ENCODE peak calls at places on chromosomes 16 and 17, in four cellular contexts. One of them, this sample, is unnamed.

GRCh38 chr17:44557653-44558285 is 485 bp downstream of the FZD2 start:
- DNase-seq in stomach: peak; percentile 36
- DNase-seq in tibial nerve: no peak
- DNase-seq in ovary: peak; percentile 31
- DNase-seq in this sample: peak; percentile 33

GRCh38 chr17:10557422-10557821 is 8.0 kb upstream of the MYH2 start:
- DNase-seq in stomach: no peak
- DNase-seq in tibial nerve: no peak
- DNase-seq in ovary: no peak
- DNase-seq in this sample: no peak

GRCh38 chr16:73873643-73874042 is 423.0 kb upstream of the PSMD7 start:
- DNase-seq in stomach: no peak
- DNase-seq in tibial nerve: no peak
- DNase-seq in ovary: no peak
- DNase-seq in this sample: no peak

GRCh38 chr17:15957206-15957605 is 12.3 kb downstream of the ADORA2B start:
- DNase-seq in stomach: no peak
- DNase-seq in tibial nerve: no peak
- DNase-seq in ovary: no peak
- DNase-seq in this sample: no peak

GRCh38 chr17:12180644-12181261 is 160.1 kb downstream of the MAP2K4 start:
- DNase-seq in ovary: peak; percentile 25
- DNase-seq in tibial nerve: peak; percentile 40
- DNase-seq in stomach: no peak
- DNase-seq in this sample: peak; percentile 11

GRCh38 chr17:37650419-37651003 is 7.3 kb upstream of the DDX52 start:
- DNase-seq in tibial nerve: no peak
- DNase-seq in ovary: no peak
- DNase-seq in stomach: no peak
- DNase-seq in this sample: peak; percentile 41

GRCh38 chr17:50817838-50818237 is 17.5 kb upstream of the WFIKKN2 start:
- DNase-seq in tibial nerve: no peak
- DNase-seq in ovary: no peak
- DNase-seq in stomach: no peak
- DNase-seq in this sample: no peak

GRCh38 chr16:65828296-65828695 is 538.2 kb upstream of the CDH5 start:
- DNase-seq in ovary: no peak
- DNase-seq in tibial nerve: no peak
- DNase-seq in stomach: no peak
- DNase-seq in this sample: no peak

GRCh38 chr17:56739376-56739775 is 94.3 kb downstream of the C17orf67 start:
- DNase-seq in ovary: no peak
- DNase-seq in tibial nerve: no peak
- DNase-seq in stomach: no peak
- DNase-seq in this sample: no peak

GRCh38 chr17:77451271-77451893 is 310.6 kb downstream of the SEC14L1 start:
- DNase-seq in stomach: peak; percentile 81
- DNase-seq in ovary: peak; percentile 83
- DNase-seq in tibial nerve: peak; percentile 68
- DNase-seq in this sample: peak; percentile 83

GRCh38 chr16:25859645-25860044 is 167.9 kb downstream of the HS3ST4 start:
- DNase-seq in tibial nerve: no peak
- DNase-seq in ovary: no peak
- DNase-seq in stomach: no peak
- DNase-seq in this sample: no peak

GRCh38 chr17:14203392-14203791 is 33.3 kb downstream of the CDRT15 start:
- DNase-seq in ovary: no peak
- DNase-seq in stomach: no peak
- DNase-seq in tibial nerve: no peak
- DNase-seq in this sample: no peak

GRCh38 chr17:68704897-68705296 is 103.7 kb upstream of the FAM20A start:
- DNase-seq in stomach: no peak
- DNase-seq in ovary: no peak
- DNase-seq in tibial nerve: no peak
- DNase-seq in this sample: no peak

GRCh38 chr16:5330058-5330457 is 232.5 kb upstream of the EEF2KMT start:
- DNase-seq in stomach: no peak
- DNase-seq in tibial nerve: no peak
- DNase-seq in ovary: no peak
- DNase-seq in this sample: no peak

GRCh38 chr16:85690469-85691064 is 1.8 kb upstream of the GINS2 start:
- DNase-seq in tibial nerve: no peak
- DNase-seq in ovary: no peak
- DNase-seq in stomach: no peak
- DNase-seq in this sample: no peak

GRCh38 chr17:38742431-38743308 is 5.5 kb downstream of the PCGF2 start:
- DNase-seq in tibial nerve: peak; percentile 96
- DNase-seq in ovary: peak; percentile 63
- DNase-seq in stomach: no peak
- DNase-seq in this sample: peak; percentile 68

GRCh38 chr17:45302649-45303173 is 14.1 kb downstream of the MAP3K14 start:
- DNase-seq in ovary: peak; percentile 56
- DNase-seq in stomach: no peak
- DNase-seq in tibial nerve: peak; percentile 39
- DNase-seq in this sample: peak; percentile 60

GRCh38 chr16:9969580-9969979 is 212.6 kb downstream of the GRIN2A start:
- DNase-seq in tibial nerve: no peak
- DNase-seq in stomach: no peak
- DNase-seq in ovary: no peak
- DNase-seq in this sample: no peak

GRCh38 chr16:630024-630814 is 566 bp upstream of the WFIKKN1 start:
- DNase-seq in stomach: no peak
- DNase-seq in ovary: peak; percentile 26
- DNase-seq in tibial nerve: no peak
- DNase-seq in this sample: no peak

GRCh38 chr17:142102-142661 is 4.8 kb downstream of the SCGB1C2 start:
- DNase-seq in stomach: peak; percentile 25
- DNase-seq in ovary: peak; percentile 9
- DNase-seq in tibial nerve: peak; percentile 3
- DNase-seq in this sample: no peak

GRCh38 chr16:84091460-84091859 is 25.3 kb downstream of the MBTPS1 start:
- DNase-seq in ovary: no peak
- DNase-seq in tibial nerve: no peak
- DNase-seq in stomach: no peak
- DNase-seq in this sample: no peak

GRCh38 chr16:84254080-84254479 is 14.3 kb upstream of the KCNG4 start:
- DNase-seq in tibial nerve: no peak
- DNase-seq in stomach: no peak
- DNase-seq in ovary: no peak
- DNase-seq in this sample: no peak

GRCh38 chr17:42653179-42654124 is 5.6 kb upstream of the TUBG2 start:
- DNase-seq in ovary: peak; percentile 72
- DNase-seq in stomach: no peak
- DNase-seq in tibial nerve: peak; percentile 61
- DNase-seq in this sample: peak; percentile 31

GRCh38 chr17:43316522-43317142 is 82.2 kb upstream of the ARL4D start:
- DNase-seq in tibial nerve: no peak
- DNase-seq in stomach: no peak
- DNase-seq in ovary: no peak
- DNase-seq in this sample: no peak

GRCh38 chr16:80107900-80108299 is 432.9 kb upstream of the DYNLRB2 start:
- DNase-seq in tibial nerve: no peak
- DNase-seq in stomach: no peak
- DNase-seq in ovary: no peak
- DNase-seq in this sample: no peak

GRCh38 chr17:82909322-82909904 is 69.6 kb upstream of the ZNF750 start:
- DNase-seq in tibial nerve: no peak
- DNase-seq in ovary: no peak
- DNase-seq in stomach: peak; percentile 84
- DNase-seq in this sample: peak; percentile 34

GRCh38 chr17:64998436-64999190 is 57.9 kb downstream of the GNA13 start:
- DNase-seq in stomach: no peak
- DNase-seq in tibial nerve: no peak
- DNase-seq in ovary: no peak
- DNase-seq in this sample: no peak

GRCh38 chr17:77499699-77500435 is 359.1 kb downstream of the SEC14L1 start:
- DNase-seq in stomach: no peak
- DNase-seq in tibial nerve: no peak
- DNase-seq in ovary: no peak
- DNase-seq in this sample: peak; percentile 3

GRCh38 chr17:3546521-3546920 is 11.1 kb downstream of the TRPV3 start:
- DNase-seq in tibial nerve: no peak
- DNase-seq in ovary: no peak
- DNase-seq in stomach: no peak
- DNase-seq in this sample: peak; percentile 29

GRCh38 chr17:35152741-35153140 is 5.1 kb downstream of the UNC45B start:
- DNase-seq in ovary: no peak
- DNase-seq in stomach: no peak
- DNase-seq in tibial nerve: no peak
- DNase-seq in this sample: no peak

GRCh38 chr16:21563676-21564075 is 35.7 kb upstream of the METTL9 start:
- DNase-seq in stomach: no peak
- DNase-seq in ovary: no peak
- DNase-seq in tibial nerve: no peak
- DNase-seq in this sample: no peak

GRCh38 chr17:32882734-32883133 is 5.8 kb upstream of the MYO1D start:
- DNase-seq in stomach: no peak
- DNase-seq in ovary: no peak
- DNase-seq in tibial nerve: no peak
- DNase-seq in this sample: no peak

GRCh38 chr17:7922499-7923289 is 6.6 kb upstream of the RNF227 start:
- DNase-seq in tibial nerve: peak; percentile 81
- DNase-seq in ovary: peak; percentile 89
- DNase-seq in stomach: peak; percentile 89
- DNase-seq in this sample: peak; percentile 88

GRCh38 chr17:58338907-58339774 is 10.5 kb upstream of the TSPOAP1 start:
- DNase-seq in tibial nerve: no peak
- DNase-seq in ovary: no peak
- DNase-seq in stomach: no peak
- DNase-seq in this sample: peak; percentile 72

GRCh38 chr17:16040710-16041251 is 41.2 kb downstream of the TTC19 start:
- DNase-seq in ovary: peak; percentile 65
- DNase-seq in stomach: peak; percentile 56
- DNase-seq in tibial nerve: no peak
- DNase-seq in this sample: peak; percentile 21

GRCh38 chr17:17241656-17242055 is 4.7 kb upstream of the FLCN start:
- DNase-seq in tibial nerve: no peak
- DNase-seq in ovary: no peak
- DNase-seq in stomach: no peak
- DNase-seq in this sample: no peak

GRCh38 chr17:72024457-72024856 is 96.4 kb upstream of the SOX9 start:
- DNase-seq in tibial nerve: no peak
- DNase-seq in stomach: no peak
- DNase-seq in ovary: no peak
- DNase-seq in this sample: no peak

GRCh38 chr16:2204727-2205103 is 539 bp upstream of the MLST8 start:
- DNase-seq in tibial nerve: no peak
- DNase-seq in stomach: no peak
- DNase-seq in ovary: no peak
- DNase-seq in this sample: no peak
- TF ChIP-seq EP300 in tibial nerve: no peak
- TF ChIP-seq EP300 in stomach: no peak
- TF ChIP-seq EP300 in ovary: no peak
- TF ChIP-seq EP300 in this sample: no peak

DNA sequence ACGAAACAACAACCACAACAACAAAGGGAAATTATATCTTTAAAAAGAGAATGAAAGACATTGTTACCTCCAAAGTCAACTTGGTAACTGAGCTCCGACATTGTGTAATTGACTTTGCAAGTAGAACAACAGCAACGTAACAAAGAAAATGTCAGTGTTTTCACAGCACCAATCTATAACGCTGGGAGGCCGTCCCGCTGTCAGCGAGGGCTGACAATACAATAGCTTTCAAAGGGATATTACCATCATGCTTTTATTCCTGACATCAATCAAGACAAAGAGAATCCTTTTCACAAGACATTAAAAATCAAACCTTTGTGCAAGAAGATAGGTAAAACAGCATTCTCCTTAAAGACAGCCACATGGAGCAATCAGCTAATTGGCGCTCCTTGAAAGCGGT is 6.2 kb downstream of the ZNF423 start:
- DNase-seq in ovary: no peak
- DNase-seq in stomach: no peak
- DNase-seq in tibial nerve: no peak
- DNase-seq in this sample: no peak
- H3K4me1 ChIP-seq in ovary: peaks cover 4% of the 10 kb centered on the region
- H3K4me1 ChIP-seq in stomach: peaks cover 26% of the 10 kb centered on the region
- H3K4me1 ChIP-seq in tibial nerve: peaks cover 8% of the 10 kb centered on the region
- H3K4me1 ChIP-seq in this sample: peaks cover 46% of the 10 kb centered on the region

GRCh38 chr17:81399481-81400153 is 4.4 kb downstream of the BAHCC1 start:
- DNase-seq in ovary: no peak
- DNase-seq in stomach: no peak
- DNase-seq in tibial nerve: no peak
- DNase-seq in this sample: no peak

GRCh38 chr17:81397314-81398169 is 2.3 kb downstream of the BAHCC1 start:
- DNase-seq in stomach: peak; percentile 74
- DNase-seq in tibial nerve: no peak
- DNase-seq in ovary: no peak
- DNase-seq in this sample: peak; percentile 47

GRCh38 chr17:81398170-81398854 is 3.1 kb downstream of the BAHCC1 start:
- DNase-seq in ovary: no peak
- DNase-seq in tibial nerve: no peak
- DNase-seq in stomach: no peak
- DNase-seq in this sample: peak; percentile 55

GRCh38 chr17:81400154-81400938 is 5.1 kb downstream of the BAHCC1 start:
- DNase-seq in stomach: peak; percentile 56
- DNase-seq in tibial nerve: no peak
- DNase-seq in ovary: no peak
- DNase-seq in this sample: no peak

DNA sequence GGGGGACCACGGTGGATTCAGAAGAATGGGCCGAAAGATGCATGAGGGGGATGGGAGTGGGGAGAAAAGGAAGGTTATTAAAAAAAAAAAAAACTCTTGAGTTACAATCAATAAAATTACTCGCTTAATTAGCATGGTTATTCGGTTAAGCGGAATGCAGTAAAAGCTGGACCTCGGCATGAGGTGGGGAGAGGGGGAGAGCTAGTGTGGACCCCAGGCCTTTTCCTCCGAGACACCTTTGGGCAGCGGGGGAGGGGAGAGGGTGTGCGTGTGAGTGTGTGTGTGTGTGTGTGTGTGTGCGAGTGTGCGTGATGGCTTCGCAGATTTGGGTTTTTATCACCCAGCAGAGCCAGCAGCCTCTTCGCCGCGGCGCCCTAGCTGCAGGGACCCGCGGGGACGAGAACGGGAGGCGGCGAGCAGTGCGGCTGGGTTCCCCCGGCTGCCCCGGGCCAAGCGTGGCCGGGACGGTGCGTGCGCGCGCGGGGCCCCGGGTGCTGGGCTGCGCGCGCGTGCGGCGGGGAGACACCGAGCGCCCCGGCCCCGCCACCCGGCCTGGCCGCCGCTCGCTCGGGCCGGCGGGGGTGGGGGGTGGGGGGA is 3.7 kb downstream of the BAHCC1 start:
- DNase-seq in ovary: no peak
- DNase-seq in tibial nerve: no peak
- DNase-seq in stomach: no peak
- DNase-seq in this sample: no peak
- TF ChIP-seq EP300 in ovary: no peak
- TF ChIP-seq EP300 in tibial nerve: no peak
- TF ChIP-seq EP300 in stomach: no peak
- TF ChIP-seq EP300 in this sample: no peak

GRCh38 chr16:75065808-75066149 is 50.8 kb downstream of the LDHD start:
- DNase-seq in ovary: no peak
- DNase-seq in tibial nerve: no peak
- DNase-seq in stomach: peak; percentile 56
- DNase-seq in this sample: peak; percentile 28
- H3K4me1 ChIP-seq in ovary: peaks cover 20% of the 10 kb centered on the region
- H3K4me1 ChIP-seq in tibial nerve: no peaks in the 10 kb centered on the region
- H3K4me1 ChIP-seq in stomach: peaks cover 75% of the 10 kb centered on the region
- H3K4me1 ChIP-seq in this sample: peaks cover 51% of the 10 kb centered on the region

GRCh38 chr17:47762733-47763132 is 29.7 kb downstream of the TBX21 start:
- DNase-seq in tibial nerve: no peak
- DNase-seq in stomach: no peak
- DNase-seq in ovary: no peak
- DNase-seq in this sample: no peak
- TF ChIP-seq EP300 in tibial nerve: no peak
- TF ChIP-seq EP300 in stomach: no peak
- TF ChIP-seq EP300 in ovary: no peak
- TF ChIP-seq EP300 in this sample: no peak

This sample was measured in transverse colon.